ENCODE peak calls at places on chromosomes 13 and 19, in five cellular contexts. V is K562, F is GM12878, P is SK-N-SH, C is IMR-90. S is an unnamed sample.

GRCh38 chr19:56874530-56874929 is 34.0 kb upstream of the PEG3 start:
- DNase-seq in V (no peak), F (no peak), P (no peak), C (no peak), S (no peak)

GRCh38 chr19:35828694-35829301 is 16.2 kb upstream of the PRODH2 start:
- DNase-seq in V (peak; percentile 76), F (no peak), P (no peak), C (peak; percentile 67), S (peak; percentile 66)

GRCh38 chr19:41792513-41793413 is 3.6 kb upstream of the CEACAM3 start:
- DNase-seq in V (peak; percentile 75), F (no peak), P (peak; percentile 50), C (peak; percentile 36), S (peak; percentile 21)

GRCh38 chr13:23488442-23488841 is 54.9 kb upstream of the SACS start:
- DNase-seq in V (no peak), F (no peak), P (peak; percentile 57), C (peak; percentile 79), S (peak; percentile 46)

GRCh38 chr19:38247734-38248268 is 8.4 kb downstream of the PPP1R14A start:
- DNase-seq in V (no peak), F (no peak), P (no peak), C (no peak), S (peak; percentile 80)

GRCh38 chr13:87166348-87166747 is 504.8 kb upstream of the SLITRK5 start:
- DNase-seq in V (no peak), F (no peak), P (no peak), C (no peak), S (no peak)

GRCh38 chr19:29667941-29668340 is 2.7 kb downstream of the PLEKHF1 start:
- DNase-seq in V (no peak), F (no peak), P (no peak), C (no peak), S (no peak)

GRCh38 chr19:37963190-37963947 is 56.4 kb downstream of the SIPA1L3 start:
- DNase-seq in V (no peak), F (no peak), P (no peak), C (peak; percentile 47), S (peak; percentile 28)

GRCh38 chr13:28582225-28582891 is 76.6 kb upstream of the POMP start:
- DNase-seq in V (peak; percentile 38), F (no peak), P (no peak), C (peak; percentile 53), S (no peak)

GRCh38 chr13:79434578-79434977 is 28.5 kb upstream of the RBM26 start:
- DNase-seq in V (no peak), F (no peak), P (no peak), C (peak; percentile 42), S (no peak)

GRCh38 chr19:28694812-28695211 is 518.1 kb downstream of the UQCRFS1 start:
- DNase-seq in V (no peak), F (no peak), P (no peak), C (no peak), S (no peak)

DNA sequence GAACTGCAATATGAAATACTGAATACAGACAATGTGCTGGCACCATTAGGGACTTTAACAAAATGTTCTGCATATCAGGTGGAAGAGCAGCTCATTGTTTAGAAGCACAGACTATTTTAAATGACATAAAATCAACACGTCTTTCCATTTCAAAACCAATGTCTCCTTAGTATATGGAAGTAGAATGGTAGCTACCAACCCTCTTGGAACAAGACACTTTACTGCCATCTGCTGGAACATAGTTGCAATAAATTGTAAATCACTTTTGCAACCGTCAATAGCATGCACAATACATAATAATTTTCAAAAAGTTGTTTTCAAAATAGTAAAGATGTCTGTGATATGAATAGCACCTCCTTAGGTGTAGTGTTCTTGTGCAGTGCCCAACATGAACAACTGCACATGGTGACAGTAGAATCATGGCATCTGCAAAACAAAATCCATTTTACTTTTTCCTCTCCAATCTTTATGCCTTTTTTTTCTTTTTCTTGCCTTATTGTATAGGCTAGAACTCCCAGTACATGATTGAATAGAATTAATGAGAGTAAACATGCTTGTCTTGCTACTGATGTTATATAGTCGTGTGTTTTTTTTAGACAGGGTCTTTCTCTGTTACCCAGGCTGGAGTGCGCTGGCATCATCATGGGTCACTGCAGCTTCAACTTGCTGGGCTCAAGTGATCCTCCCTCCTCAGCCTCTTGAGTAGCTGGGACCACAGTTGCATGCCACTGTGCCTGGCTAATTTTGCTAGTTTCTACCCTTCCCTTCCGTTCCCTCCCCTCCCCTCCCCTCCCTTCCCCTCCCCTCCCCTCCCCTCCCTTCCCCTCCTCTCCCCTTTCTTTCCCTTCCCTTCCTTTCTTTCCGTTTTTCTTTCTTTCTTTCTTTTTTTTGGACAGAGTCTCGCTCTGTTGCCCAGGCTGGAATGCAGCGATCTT is 7.8 kb upstream of the LYPD5 start:
- DNase-seq in V (peak; percentile 46), F (peak; percentile 24), P (peak; percentile 55), C (peak; percentile 74), S (peak; percentile 29)
- TF ChIP-seq MXI1 in V (no peak), F (no peak), P (no peak), C (no peak), S (no peak)

GRCh38 chr19:2207991-2208860 is 27.9 kb downstream of the PLEKHJ1 start:
- DNase-seq in V (peak; percentile 61), F (no peak), P (no peak), C (peak; percentile 57), S (no peak)
- TF ChIP-seq MXI1 in V (no peak), F (no peak), P (no peak), C (peak; percentile 36), S (no peak)

GRCh38 chr13:46745062-46745461 is 51.9 kb downstream of the ESD start:
- DNase-seq in V (no peak), F (no peak), P (no peak), C (no peak), S (no peak)

GRCh38 chr13:46748300-46748699 is 48.7 kb downstream of the ESD start:
- DNase-seq in V (no peak), F (no peak), P (peak; percentile 71), C (no peak), S (no peak)

GRCh38 chr13:46739447-46740125 is 57.4 kb downstream of the ESD start:
- DNase-seq in V (no peak), F (no peak), P (no peak), C (no peak), S (no peak)

GRCh38 chr13:46747031-46747820 is 49.7 kb downstream of the ESD start:
- DNase-seq in V (no peak), F (no peak), P (no peak), C (no peak), S (peak; percentile 24)

DNA sequence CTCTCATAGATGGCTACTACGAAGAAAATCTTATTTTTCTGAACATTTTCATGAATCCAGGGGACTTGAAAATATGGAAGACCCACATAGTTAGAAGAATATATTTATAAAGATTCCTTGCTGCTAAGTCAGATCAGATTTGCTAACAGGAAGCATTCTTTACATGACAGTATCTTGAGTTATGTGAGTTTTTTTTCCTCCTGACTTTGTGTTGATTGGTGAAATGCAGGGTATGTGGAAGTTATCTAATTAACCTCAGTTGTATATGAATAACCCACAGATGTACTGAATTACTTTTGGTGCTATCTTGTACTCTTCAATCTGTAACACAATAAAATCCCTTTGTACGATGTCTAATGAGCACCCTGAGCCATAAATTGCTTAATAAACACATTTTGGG is 53.8 kb downstream of the ESD start:
- DNase-seq in V (no peak), F (no peak), P (no peak), C (peak; percentile 31), S (no peak)
- TF ChIP-seq MXI1 in V (no peak), F (no peak), P (no peak), C (no peak), S (no peak)

GRCh38 chr13:66068683-66069082 is 1161.5 kb downstream of the PCDH9 start:
- DNase-seq in V (no peak), F (no peak), P (no peak), C (no peak), S (no peak)

GRCh38 chr13:66071018-66071417 is 1159.1 kb downstream of the PCDH9 start:
- DNase-seq in V (no peak), F (no peak), P (no peak), C (no peak), S (no peak)

GRCh38 chr13:66074018-66074615 is 1156.0 kb downstream of the PCDH9 start:
- DNase-seq in V (no peak), F (no peak), P (no peak), C (no peak), S (no peak)

GRCh38 chr13:66071608-66072007 is 1158.5 kb downstream of the PCDH9 start:
- DNase-seq in V (no peak), F (no peak), P (no peak), C (no peak), S (no peak)

DNA sequence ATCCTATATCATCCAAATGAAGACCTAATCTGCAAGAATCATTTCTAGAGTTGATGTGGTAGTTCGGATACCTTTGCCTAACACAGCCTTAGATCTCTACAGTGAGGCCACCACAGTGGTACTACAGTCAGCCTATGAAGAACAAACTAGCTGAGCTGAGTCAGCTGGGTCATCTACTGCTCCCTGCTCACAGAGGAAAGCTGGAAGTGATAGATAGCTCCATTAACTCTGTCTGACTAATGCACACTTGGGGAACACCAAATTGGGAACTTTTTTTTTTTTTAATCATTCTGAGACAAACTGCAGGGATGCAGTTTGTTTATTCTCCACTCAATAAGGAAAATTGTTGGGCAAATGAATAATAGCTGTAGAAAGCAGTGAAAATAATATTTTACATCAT is 1160.6 kb downstream of the PCDH9 start:
- DNase-seq in V (peak; percentile 8), F (no peak), P (no peak), C (peak; percentile 29), S (no peak)
- TF ChIP-seq MXI1 in V (no peak), F (no peak), P (no peak), C (no peak), S (no peak)

GRCh38 chr19:55112246-55112780 is 5.1 kb downstream of the PPP1R12C start:
- DNase-seq in V (peak; percentile 14), F (no peak), P (peak; percentile 7), C (no peak), S (no peak)

GRCh38 chr19:55111238-55111831 is 6.1 kb downstream of the PPP1R12C start:
- DNase-seq in V (no peak), F (no peak), P (peak; percentile 9), C (no peak), S (no peak)

GRCh38 chr19:55113570-55114039 is 3.8 kb downstream of the PPP1R12C start:
- DNase-seq in V (peak; percentile 59), F (no peak), P (peak; percentile 70), C (peak; percentile 92), S (peak; percentile 38)

GRCh38 chr19:55114566-55115145 is 2.8 kb downstream of the PPP1R12C start:
- DNase-seq in V (no peak), F (no peak), P (peak; percentile 14), C (no peak), S (no peak)

GRCh38 chr19:55112781-55113569 is 4.5 kb downstream of the PPP1R12C start:
- DNase-seq in V (no peak), F (no peak), P (peak; percentile 30), C (no peak), S (no peak)
- TF ChIP-seq MXI1 in V (no peak), F (no peak), P (no peak), C (no peak), S (no peak)